ENCODE peak calls at places on chromosome 22, in four cellular contexts. S is PC-3, M is foreskin keratinocyte, L is testis. P is an unnamed sample.

GRCh38 chr22:37117092-37117491 is 7.6 kb upstream of the TMPRSS6 start:
- DNase-seq in S (no peak), M (no peak), L (no peak), P (no peak)

GRCh38 chr22:24592846-24593809 is at the start of gene LRRC75B:
- DNase-seq in S (peak; percentile 64), M (peak; percentile 44), L (peak; percentile 95), P (peak; percentile 95)

GRCh38 chr22:29519996-29520395 is 33.6 kb downstream of the THOC5 start:
- DNase-seq in S (no peak), M (no peak), L (no peak), P (no peak)

GRCh38 chr22:37069719-37070118 is 18.2 kb downstream of the KCTD17 start:
- DNase-seq in S (no peak), M (no peak), L (no peak), P (no peak)

GRCh38 chr22:25050566-25050965 is 98.0 kb downstream of the KIAA1671 start:
- DNase-seq in S (no peak), M (no peak), L (no peak), P (no peak)

GRCh38 chr22:29308148-29308790 is 1.8 kb downstream of the GAS2L1 start:
- DNase-seq in S (no peak), M (peak; percentile 39), L (no peak), P (no peak)

GRCh38 chr22:29457730-29458129 is 19.3 kb downstream of the RFPL1 start:
- DNase-seq in S (peak; percentile 50), M (peak; percentile 35), L (peak; percentile 56), P (peak; percentile 43)

GRCh38 chr22:37209140-37209845 is 3.0 kb downstream of the SSTR3 start:
- DNase-seq in S (no peak), M (no peak), L (no peak), P (no peak)

GRCh38 chr22:27625769-27626674 is 175.5 kb downstream of the MN1 start:
- DNase-seq in S (no peak), M (no peak), L (no peak), P (no peak)

GRCh38 chr22:50725597-50725996 is 12.4 kb upstream of the ACR start:
- DNase-seq in S (no peak), M (no peak), L (no peak), P (no peak)

GRCh38 chr22:38674888-38675287 is 6.9 kb upstream of the TOMM22 start:
- DNase-seq in S (no peak), M (no peak), L (no peak), P (no peak)

GRCh38 chr22:42353883-42354727 is 78.1 kb downstream of the NFAM1 start:
- DNase-seq in S (no peak), M (no peak), L (no peak), P (no peak)

GRCh38 chr22:27309713-27310112 is 491.8 kb downstream of the MN1 start:
- DNase-seq in S (no peak), M (no peak), L (peak; percentile 17), P (no peak)

GRCh38 chr22:26677217-26677616 is 19.8 kb downstream of the MIAT start:
- DNase-seq in S (no peak), M (no peak), L (no peak), P (no peak)

GRCh38 chr22:42270178-42270511 is 308 bp downstream of the TCF20 start:
- DNase-seq in S (peak; percentile 32), M (no peak), L (no peak), P (peak; percentile 43)

GRCh38 chr22:29658171-29658570 is 54.7 kb downstream of the NF2 start:
- DNase-seq in S (no peak), M (no peak), L (no peak), P (no peak)

GRCh38 chr22:44622685-44623084 is 79.3 kb upstream of the PRR5 start:
- DNase-seq in S (no peak), M (no peak), L (no peak), P (no peak)

GRCh38 chr22:21041937-21042336 is 3.8 kb upstream of the LRRC74B start:
- DNase-seq in S (peak; percentile 8), M (peak; percentile 60), L (no peak), P (no peak)

GRCh38 chr22:43000441-43001175 is 14.3 kb downstream of the PACSIN2 start:
- DNase-seq in S (peak; percentile 17), M (no peak), L (no peak), P (no peak)

GRCh38 chr22:38317995-38318715 is 922 bp upstream of the CSNK1E start:
- DNase-seq in S (peak; percentile 95), M (peak; percentile 98), L (peak; percentile 66), P (peak; percentile 95)

GRCh38 chr22:50691521-50691920 is 18.9 kb downstream of the SHANK3 start:
- DNase-seq in S (peak; percentile 62), M (peak; percentile 26), L (no peak), P (peak; percentile 38)

GRCh38 chr22:28142361-28142801 is 223.3 kb upstream of the PITPNB start:
- DNase-seq in S (peak; percentile 12), M (peak; percentile 52), L (no peak), P (no peak)

GRCh38 chr22:25852223-25852622 is 110.2 kb downstream of the MYO18B start:
- DNase-seq in S (no peak), M (no peak), L (no peak), P (no peak)

GRCh38 chr22:32950366-32950765 is 107.8 kb downstream of the SYN3 start:
- DNase-seq in S (no peak), M (no peak), L (no peak), P (no peak)

GRCh38 chr22:38097557-38098409 is 12.7 kb downstream of the BAIAP2L2 start:
- DNase-seq in S (no peak), M (no peak), L (peak; percentile 45), P (no peak)

GRCh38 chr22:29798318-29798717 is 31.1 kb downstream of the UQCR10 start:
- DNase-seq in S (peak; percentile 9), M (no peak), L (no peak), P (no peak)

GRCh38 chr22:50694099-50694498 is 21.5 kb downstream of the SHANK3 start:
- DNase-seq in S (peak; percentile 25), M (peak; percentile 9), L (no peak), P (no peak)

GRCh38 chr22:29145321-29146072 is 60.2 kb upstream of the EMID1 start:
- DNase-seq in S (no peak), M (no peak), L (peak; percentile 88), P (no peak)

GRCh38 chr22:26674211-26675190 is 17.1 kb downstream of the MIAT start:
- DNase-seq in S (no peak), M (peak; percentile 41), L (no peak), P (peak; percentile 51)

GRCh38 chr22:27164781-27165503 is 507.6 kb downstream of the MIAT start:
- DNase-seq in S (no peak), M (no peak), L (no peak), P (no peak)

GRCh38 chr22:17853066-17853465 is 78.8 kb upstream of the BID start:
- DNase-seq in S (no peak), M (no peak), L (no peak), P (no peak)

GRCh38 chr22:46734830-46735453 is 3.1 kb downstream of the CERK start:
- DNase-seq in S (no peak), M (no peak), L (no peak), P (no peak)

GRCh38 chr22:46731246-46732040 is 6.6 kb downstream of the CERK start:
- DNase-seq in S (no peak), M (peak; percentile 38), L (peak; percentile 69), P (peak; percentile 97)

GRCh38 chr22:46732513-46732912 is 5.5 kb downstream of the CERK start:
- DNase-seq in S (no peak), M (no peak), L (no peak), P (no peak)

GRCh38 chr22:46730568-46731245 is 7.3 kb downstream of the CERK start:
- DNase-seq in S (no peak), M (no peak), L (no peak), P (no peak)

GRCh38 chr22:46732041-46732379 is 6.0 kb downstream of the CERK start:
- DNase-seq in S (no peak), M (no peak), L (no peak), P (no peak)
- H3K27ac ChIP-seq in S (no peak overlapping the region), M (no peak overlapping the region), L (no peak overlapping the region), P (peak overlapping the region; percentile 80)

DNA sequence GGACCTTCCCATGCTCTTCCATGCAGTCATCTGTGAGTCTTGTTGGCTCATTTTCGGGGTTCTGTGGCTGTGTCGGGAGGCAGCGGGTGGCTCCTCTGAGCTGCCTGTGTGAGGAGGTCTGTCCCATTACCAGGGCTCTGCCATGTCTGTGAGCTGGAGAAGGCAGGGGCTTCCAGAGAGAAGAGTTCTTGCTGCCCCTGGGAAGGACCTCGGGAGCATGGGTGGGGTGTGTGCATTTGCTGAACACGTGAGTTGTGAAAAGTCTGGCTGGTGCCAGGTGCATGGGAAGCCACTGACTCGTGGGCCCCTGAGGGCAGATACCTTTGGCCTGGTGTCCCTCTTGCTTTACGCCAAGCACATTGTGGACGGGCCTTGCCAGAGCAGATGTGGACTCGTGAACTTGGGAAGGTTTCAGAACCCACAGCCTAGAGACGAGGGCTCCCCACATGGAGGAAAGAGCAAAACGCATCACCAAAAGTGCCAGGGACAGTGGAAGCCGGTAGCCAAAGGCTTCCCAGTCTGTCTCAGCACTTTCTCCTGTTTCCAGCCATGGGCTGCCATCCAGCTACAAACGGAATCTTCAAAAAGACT is 1324.5 kb downstream of the BRD1 start:
- DNase-seq in S (no peak), M (no peak), L (no peak), P (no peak)
- H3K27ac ChIP-seq in S (no peak overlapping the region), M (no peak overlapping the region), L (no peak overlapping the region), P (no peak overlapping the region)

DNA sequence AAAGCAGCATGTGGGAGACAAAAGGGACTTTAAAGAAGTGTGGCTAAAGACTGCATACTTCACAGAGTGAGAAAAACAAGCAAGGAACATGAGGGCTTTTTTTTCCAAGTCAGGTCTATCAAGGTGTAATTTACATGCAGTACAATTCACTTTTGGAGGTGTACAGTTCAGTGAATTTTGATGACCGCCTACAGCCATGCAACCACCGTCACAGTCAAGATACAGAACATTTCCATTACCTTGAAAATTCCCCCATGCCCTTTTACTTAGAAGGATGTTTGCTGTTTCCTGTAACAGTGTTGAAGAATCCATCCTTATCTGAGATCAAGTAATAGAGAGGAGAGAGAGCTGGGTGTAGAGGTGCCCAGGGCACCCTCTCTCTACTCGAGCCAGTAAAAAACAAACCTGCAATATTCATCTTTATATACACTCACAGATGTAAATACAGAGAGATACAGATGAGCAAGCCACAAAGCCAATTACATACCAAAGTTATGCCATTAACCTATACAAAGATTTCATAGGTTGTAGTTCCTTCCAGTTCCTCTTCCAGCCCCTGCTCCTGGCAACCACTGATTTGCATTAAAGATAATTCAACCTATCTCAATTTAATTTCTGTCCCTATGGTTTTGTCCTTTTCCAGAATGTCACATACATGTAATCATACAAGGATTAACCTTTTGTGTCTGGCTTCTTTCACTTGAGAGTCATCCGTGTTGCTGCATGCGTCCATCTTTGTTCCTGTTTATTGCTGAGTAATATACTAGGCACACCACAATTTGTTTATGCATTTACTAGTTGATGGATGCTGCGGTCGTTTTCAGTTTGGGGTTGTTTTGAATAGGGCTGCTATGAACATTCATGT is 35.0 kb upstream of the RASD2 start:
- DNase-seq in S (no peak), M (no peak), L (no peak), P (no peak)
- H3K27ac ChIP-seq in S (peak overlapping the region; percentile 42), M (no peak overlapping the region), L (no peak overlapping the region), P (no peak overlapping the region)

DNA sequence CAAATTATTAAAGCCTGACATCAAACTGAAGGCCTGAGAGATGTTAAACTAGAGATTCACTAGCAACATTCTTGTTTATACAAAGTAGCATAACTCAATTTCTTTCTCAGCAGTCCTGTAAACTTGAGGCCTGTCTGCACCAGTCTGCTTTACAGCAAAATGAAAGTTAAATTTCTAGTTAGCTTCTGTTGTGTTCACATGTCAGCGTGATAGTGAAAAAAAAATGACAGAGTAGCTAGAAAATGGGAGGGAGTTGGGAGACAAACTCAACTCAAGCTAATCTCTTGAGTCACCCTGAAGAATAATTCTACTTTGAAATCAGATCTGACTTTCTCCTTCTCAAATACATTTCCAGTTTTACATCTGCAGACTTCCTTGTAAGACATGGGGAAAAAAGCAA is 6.5 kb downstream of the RBFOX2 start:
- DNase-seq in S (no peak), M (no peak), L (no peak), P (no peak)
- H3K27ac ChIP-seq in S (no peak overlapping the region), M (no peak overlapping the region), L (peak overlapping the region; percentile 26), P (peak overlapping the region; percentile 62)